ENCODE peak calls at places on chromosomes 12 and 14, in eight cellular contexts. I is omental fat pad; L is PC-3; Q is HTR-8/SVneo; W is ureter; D is endothelial cell; R is activated CD4-positive, alpha-beta T cell treated with anti-CD3 and anti-CD28 coated beads, Interleukin-2, amount 50 U/mL, for 4 hours; F is lung. O is an unnamed sample.

GRCh38 chr12:108643941-108644742 is 10.4 kb upstream of the SELPLG start:
- DNase-seq in Q (no peak), D (no peak), I (no peak), F (peak), W (no peak), R (no peak), L (peak), O (no peak)

GRCh38 chr14:38391334-38391733 is 135.4 kb upstream of the CLEC14A start:
- DNase-seq in L (peak), I (no peak), D (no peak), Q (no peak), W (no peak), R (no peak), F (no peak), O (no peak)

GRCh38 chr12:124423683-124424515 is 129.0 kb downstream of the RFLNA start:
- DNase-seq in Q (no peak), L (no peak), I (no peak), W (no peak), F (no peak), R (no peak), D (no peak), O (no peak)

GRCh38 chr12:34223640-34224039 is 201.3 kb downstream of the ALG10 start:
- DNase-seq in W (no peak), F (no peak), L (no peak), Q (no peak), I (no peak), D (no peak), R (no peak), O (no peak)

GRCh38 chr12:127926004-127926403 is 341.0 kb upstream of the TMEM132C start:
- DNase-seq in W (no peak), I (no peak), L (peak), D (no peak), R (no peak), Q (peak), F (no peak), O (no peak)

GRCh38 chr14:67533754-67534085 is 630 bp downstream of the PLEKHH1 start:
- DNase-seq in F (no peak), Q (peak), D (no peak), R (no peak), I (no peak), W (no peak), L (peak), O (no peak)

GRCh38 chr12:56951582-56952339 is 5.6 kb downstream of the RDH16 start:
- DNase-seq in I (no peak), D (no peak), W (no peak), Q (no peak), R (no peak), F (no peak), L (no peak), O (no peak)

GRCh38 chr14:23514009-23514962 is 37.3 kb downstream of the ZFHX2 start:
- DNase-seq in L (no peak), Q (no peak), R (no peak), F (no peak), W (no peak), D (no peak), I (no peak), O (no peak)

GRCh38 chr12:6327159-6327558 is 14.7 kb downstream of the TNFRSF1A start:
- DNase-seq in R (no peak), F (no peak), I (no peak), D (no peak), Q (no peak), W (no peak), L (no peak), O (no peak)

GRCh38 chr12:92439397-92439779 is 263.4 kb upstream of the PLEKHG7 start:
- DNase-seq in F (no peak), D (no peak), W (no peak), Q (no peak), L (peak), R (no peak), I (no peak), O (no peak)

GRCh38 chr14:54338696-54339317 is 58.0 kb upstream of the CDKN3 start:
- DNase-seq in F (peak), Q (peak), D (peak), L (peak), I (no peak), R (no peak), W (no peak), O (no peak)

GRCh38 chr14:22824711-22825359 is 4.9 kb upstream of the MRPL52 start:
- DNase-seq in Q (peak), D (no peak), R (no peak), W (no peak), I (no peak), L (peak), F (no peak), O (no peak)

GRCh38 chr12:93197067-93197593 is 180.6 kb upstream of the NUDT4 start:
- DNase-seq in W (no peak), I (no peak), F (no peak), Q (no peak), D (no peak), L (peak), R (no peak), O (no peak)

GRCh38 chr14:23694085-23694975 is 58.2 kb downstream of the DHRS2 start:
- DNase-seq in D (peak), Q (no peak), R (no peak), L (no peak), F (no peak), I (no peak), W (peak), O (peak)

GRCh38 chr12:14256555-14257169 is 108.8 kb upstream of the ATF7IP start:
- DNase-seq in W (peak), F (peak), Q (no peak), L (peak), D (peak), R (peak), I (peak), O (peak)

GRCh38 chr14:103607039-103607668 is 21.9 kb upstream of the KLC1 start:
- DNase-seq in Q (peak), L (peak), W (peak), D (peak), F (peak), I (no peak), R (peak), O (peak)

GRCh38 chr14:90970167-90970600 is 90.3 kb downstream of the RPS6KA5 start:
- DNase-seq in I (no peak), F (no peak), R (no peak), L (peak), W (no peak), D (no peak), Q (peak), O (peak)

GRCh38 chr12:23707270-23707669 is 242.2 kb downstream of the SOX5 start:
- DNase-seq in R (no peak), Q (no peak), I (no peak), F (no peak), W (no peak), L (no peak), D (no peak), O (no peak)

GRCh38 chr14:91352696-91353692 is 64.6 kb downstream of the CCDC88C start:
- DNase-seq in D (no peak), L (no peak), W (no peak), I (no peak), F (no peak), Q (no peak), R (no peak), O (no peak)

O was measured in erythroblast.